ENCODE peak calls at places on chromosomes 2 and 18, in six cellular contexts. I is activated naive CD8-positive, alpha-beta T cell treated with anti-CD3 and anti-CD28 coated beads for 36 hours; P is heart left ventricle; R is kidney epithelial cell; D is heart right ventricle; B is stimulated activated CD4-positive, alpha-beta T cell treated with anti-CD3 and anti-CD28 coated beads, Interleukin-4, amount 100 ng/mL, for 1 hour. W is an unnamed sample.

GRCh38 chr18:52682260-52682659 is 342.3 kb downstream of the DCC start:
- DNase-seq in I (no peak), D (no peak), B (no peak), R (no peak), P (no peak), W (no peak)

GRCh38 chr2:105791229-105791628 is 46.5 kb downstream of the NCK2 start:
- DNase-seq in R (no peak), D (no peak), B (no peak), I (no peak), P (no peak), W (no peak)

GRCh38 chr18:24014062-24014985 is at the start of gene TTC39C:
- DNase-seq in D (peak; percentile 69), R (no peak), I (peak; percentile 93), P (peak; percentile 70), B (peak; percentile 86), W (peak; percentile 67)

GRCh38 chr2:223108376-223109100 is 56.5 kb downstream of the KCNE4 start:
- DNase-seq in B (no peak), D (no peak), P (no peak), R (no peak), I (no peak), W (peak; percentile 71)

GRCh38 chr2:10650746-10651145 is 39.0 kb downstream of the NOL10 start:
- DNase-seq in R (no peak), P (no peak), D (no peak), I (no peak), B (no peak), W (no peak)

GRCh38 chr2:200770847-200771246 is 40.9 kb upstream of the BZW1 start:
- DNase-seq in B (no peak), P (no peak), I (no peak), R (no peak), D (no peak), W (no peak)

GRCh38 chr18:10027031-10027430 is 113.2 kb downstream of the VAPA start:
- DNase-seq in P (no peak), B (no peak), D (no peak), I (no peak), R (no peak), W (no peak)

GRCh38 chr18:63476666-63477065 is at the start of gene SERPINB5:
- DNase-seq in D (no peak), R (no peak), I (no peak), P (no peak), B (no peak), W (no peak)

GRCh38 chr2:96876036-96876810 is 6.3 kb upstream of the SEMA4C start:
- DNase-seq in D (no peak), I (no peak), P (no peak), R (no peak), B (no peak), W (peak; percentile 53)

GRCh38 chr2:160077912-160078585 is 15.6 kb upstream of the PLA2R1 start:
- DNase-seq in B (no peak), P (no peak), R (no peak), D (no peak), I (no peak), W (no peak)

GRCh38 chr2:23900133-23900926 is 26.6 kb downstream of the ATAD2B start:
- DNase-seq in D (no peak), P (no peak), R (peak; percentile 19), B (no peak), I (no peak), W (peak; percentile 53)

GRCh38 chr2:162074579-162074922 is 536 bp upstream of the DPP4 start:
- DNase-seq in I (no peak), B (no peak), P (no peak), R (no peak), D (no peak), W (peak; percentile 23)

GRCh38 chr2:114709936-114710850 is 267.8 kb downstream of the DPP10 start:
- DNase-seq in I (no peak), R (no peak), B (no peak), D (no peak), P (no peak), W (no peak)

GRCh38 chr2:225074919-225075681 is 32.8 kb upstream of the DOCK10 start:
- DNase-seq in D (no peak), P (no peak), I (no peak), R (no peak), B (no peak), W (no peak)

GRCh38 chr18:55488473-55488872 is 99.5 kb downstream of the TCF4 start:
- DNase-seq in R (no peak), I (no peak), D (no peak), P (no peak), B (no peak), W (no peak)

GRCh38 chr2:10454505-10454904 is 6.4 kb upstream of the ODC1 start:
- DNase-seq in I (no peak), P (no peak), R (no peak), B (no peak), D (peak; percentile 31), W (no peak)

GRCh38 chr2:193502363-193503035 is 1307.8 kb upstream of the TMEFF2 start:
- DNase-seq in D (no peak), R (no peak), B (no peak), P (no peak), I (no peak), W (no peak)

W was measured in HCEC 1CT.